ENCODE peak calls at places on chromosomes 1 and 21, in eight cellular contexts. Z is K562, J is adrenal gland, C is cardiac muscle cell, P is hepatocyte, K is A673, B is lower lobe of right lung, Q is iPS DF 6.9. S is an unnamed sample.

GRCh38 chr21:20167059-20167458 is 831.1 kb upstream of the NCAM2 start:
- DNase-seq in K (no peak), J (no peak), C (no peak), Q (no peak), P (no peak), B (no peak), Z (no peak), S (no peak)

GRCh38 chr1:13600762-13601483 is 17.3 kb downstream of the PDPN start:
- DNase-seq in J (no peak), Q (no peak), B (no peak), K (no peak), P (no peak), C (no peak), Z (no peak), S (peak)

GRCh38 chr1:110596312-110596711 is 9.8 kb downstream of the KCNA2 start:
- DNase-seq in J (no peak), P (no peak), B (no peak), C (no peak), Q (no peak), Z (no peak), K (no peak), S (no peak)

GRCh38 chr1:225824522-225824921 is 14.6 kb downstream of the EPHX1 start:
- DNase-seq in B (no peak), Q (no peak), K (no peak), C (no peak), J (peak), P (no peak), Z (no peak), S (no peak)

GRCh38 chr1:246508897-246509688 is 2.0 kb upstream of the SMYD3 start:
- DNase-seq in J (no peak), B (no peak), P (no peak), Z (no peak), C (no peak), Q (no peak), K (no peak), S (peak)

GRCh38 chr1:178862864-178863263 is 8.0 kb downstream of the ANGPTL1 start:
- DNase-seq in C (no peak), K (no peak), B (no peak), P (no peak), Q (no peak), J (no peak), Z (no peak), S (no peak)

GRCh38 chr1:38932496-38933014 is 9.1 kb downstream of the RHBDL2 start:
- DNase-seq in B (no peak), C (no peak), Q (no peak), K (no peak), Z (no peak), P (no peak), J (no peak), S (no peak)

GRCh38 chr1:209486861-209487260 is 96.7 kb upstream of the CAMK1G start:
- DNase-seq in B (no peak), Q (no peak), K (peak), C (peak), P (no peak), Z (no peak), J (no peak), S (no peak)

GRCh38 chr1:1230656-1231399 is 973 bp downstream of the SDF4 start:
- DNase-seq in Q (no peak), P (peak), J (no peak), C (peak), Z (peak), B (no peak), K (peak), S (no peak)

GRCh38 chr1:68379085-68379478 is 70.7 kb downstream of the RPE65 start:
- DNase-seq in K (peak), C (no peak), Z (no peak), P (no peak), B (no peak), J (no peak), Q (no peak), S (no peak)

GRCh38 chr1:99397029-99397428 is 132.7 kb downstream of the PLPPR4 start:
- DNase-seq in P (no peak), Z (no peak), B (no peak), J (no peak), Q (no peak), C (peak), K (no peak), S (no peak)

GRCh38 chr1:161021959-161022332 is 994 bp upstream of the F11R start:
- DNase-seq in B (no peak), K (no peak), Q (no peak), J (no peak), Z (no peak), C (no peak), P (no peak), S (no peak)

GRCh38 chr1:168636200-168636599 is 59.8 kb downstream of the XCL1 start:
- DNase-seq in P (peak), B (no peak), C (no peak), K (peak), J (no peak), Z (no peak), Q (no peak), S (no peak)

GRCh38 chr21:24594082-24594481 is 1013.2 kb downstream of the MRPL39 start:
- DNase-seq in J (no peak), K (no peak), B (no peak), Z (no peak), C (no peak), P (no peak), Q (no peak), S (no peak)

GRCh38 chr1:180192172-180192571 is 37.5 kb downstream of the QSOX1 start:
- DNase-seq in Q (no peak), J (no peak), Z (no peak), K (no peak), B (no peak), P (no peak), C (no peak), S (no peak)

GRCh38 chr1:169044296-169044695 is 62.2 kb upstream of the ATP1B1 start:
- DNase-seq in K (no peak), C (no peak), P (no peak), Q (no peak), J (no peak), Z (no peak), B (no peak), S (no peak)

GRCh38 chr1:185853739-185854138 is 119.5 kb downstream of the HMCN1 start:
- DNase-seq in K (no peak), J (no peak), C (peak), Z (no peak), B (no peak), Q (no peak), P (no peak), S (no peak)

GRCh38 chr21:38806942-38807284 is 1.2 kb downstream of the ETS2 start:
- DNase-seq in K (peak), B (no peak), Z (peak), J (no peak), Q (no peak), P (no peak), C (no peak), S (no peak)

GRCh38 chr1:46150085-46150484 is 17.7 kb upstream of the PIK3R3 start:
- DNase-seq in Z (no peak), P (no peak), C (no peak), K (no peak), Q (no peak), B (no peak), J (no peak), S (no peak)

GRCh38 chr1:87109012-87109411 is 194.6 kb downstream of the HS2ST1 start:
- DNase-seq in P (no peak), C (no peak), K (no peak), B (no peak), Q (no peak), J (no peak), Z (no peak), S (no peak)

GRCh38 chr1:219261454-219261853 is 87.8 kb downstream of the LYPLAL1 start:
- DNase-seq in Q (no peak), C (no peak), P (no peak), B (no peak), K (no peak), J (no peak), Z (no peak), S (no peak)

GRCh38 chr1:11761988-11762406 is at the start of gene C1orf167:
- DNase-seq in K (no peak), Z (peak), J (no peak), B (no peak), P (peak), Q (no peak), C (no peak), S (peak)

GRCh38 chr1:14910947-14911721 is 242.4 kb upstream of the TMEM51 start:
- DNase-seq in C (no peak), P (no peak), Q (no peak), B (no peak), Z (no peak), K (no peak), J (no peak), S (no peak)

GRCh38 chr1:179208681-179209477 is 20.6 kb downstream of the ABL2 start:
- DNase-seq in P (no peak), Z (peak), K (no peak), C (peak), J (no peak), B (no peak), Q (no peak), S (no peak)

GRCh38 chr1:171740987-171741871 is 636 bp downstream of the VAMP4 start:
- DNase-seq in Q (no peak), Z (peak), C (peak), B (peak), K (peak), J (peak), P (peak), S (peak)

GRCh38 chr1:171741872-171742576 is at the start of gene VAMP4:
- DNase-seq in C (peak), J (peak), P (peak), K (peak), Q (peak), Z (peak), B (peak), S (peak)

GRCh38 chr1:171738921-171739320 is 2.9 kb downstream of the VAMP4 start:
- DNase-seq in Q (no peak), B (no peak), K (peak), C (no peak), J (no peak), Z (no peak), P (no peak), S (no peak)

GRCh38 chr1:171739646-171740045 is 2.2 kb downstream of the VAMP4 start:
- DNase-seq in P (no peak), J (no peak), Z (no peak), C (peak), Q (no peak), K (peak), B (no peak), S (no peak)

DNA sequence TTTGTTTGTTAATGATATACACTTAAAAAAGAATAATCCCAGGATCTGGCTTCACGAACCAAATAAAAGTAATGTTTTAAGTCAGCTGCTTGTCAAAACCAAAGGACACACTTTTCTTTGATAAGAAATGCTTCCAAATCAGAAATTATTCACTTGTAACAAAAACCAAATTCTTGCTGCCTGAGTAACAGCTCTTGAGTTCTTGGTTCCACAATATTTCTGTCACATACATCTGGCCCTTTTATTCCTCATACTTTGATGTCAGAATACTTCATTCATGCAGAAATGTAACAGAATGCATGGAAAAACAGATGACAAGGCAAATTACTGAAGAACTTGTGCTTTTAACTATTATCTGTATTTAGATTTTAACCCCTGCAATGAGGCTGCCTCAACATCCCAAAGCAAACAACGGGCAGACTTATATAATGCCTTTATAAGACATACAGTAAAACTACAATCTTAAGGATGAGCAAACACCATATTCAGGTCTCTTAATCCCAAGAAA is 1.5 kb downstream of the VAMP4 start:
- DNase-seq in K (no peak), J (no peak), B (no peak), Q (no peak), C (no peak), P (no peak), Z (no peak), S (no peak)
- H3K27ac ChIP-seq in K (peak), J (no peak), B (peak), Q (no peak), C (no peak), P (no peak), Z (no peak), S (peak)

DNA sequence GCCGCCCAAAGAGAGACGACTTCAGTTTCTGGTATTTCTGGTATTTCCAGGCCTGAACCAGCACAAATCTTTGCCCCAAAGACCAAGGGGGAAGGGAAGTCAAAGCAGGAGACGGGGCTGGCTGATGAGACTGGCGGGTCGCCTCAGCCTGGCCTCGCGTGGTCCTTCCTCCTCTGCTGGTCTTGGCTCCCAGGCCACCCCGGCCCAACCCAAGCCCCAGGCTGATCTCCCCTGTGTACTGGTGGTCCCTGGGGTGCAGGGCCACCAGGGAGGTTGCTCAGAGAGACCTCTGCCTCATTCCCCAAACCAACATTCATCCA is 19.9 kb downstream of the WNT4 start:
- DNase-seq in Z (no peak), C (no peak), B (no peak), Q (no peak), J (no peak), P (no peak), K (no peak), S (no peak)
- H3K27ac ChIP-seq in Z (no peak), C (no peak), B (no peak), Q (no peak), J (no peak), P (no peak), K (no peak), S (no peak)

GRCh38 chr1:151372411-151372934 is at the start of gene SELENBP1:
- DNase-seq in K (no peak), B (peak), Z (peak), P (peak), J (peak), C (peak), Q (peak), S (peak)
- H3K27ac ChIP-seq in K (peak), B (peak), Z (peak), P (peak), J (peak), C (peak), Q (no peak), S (peak)

DNA sequence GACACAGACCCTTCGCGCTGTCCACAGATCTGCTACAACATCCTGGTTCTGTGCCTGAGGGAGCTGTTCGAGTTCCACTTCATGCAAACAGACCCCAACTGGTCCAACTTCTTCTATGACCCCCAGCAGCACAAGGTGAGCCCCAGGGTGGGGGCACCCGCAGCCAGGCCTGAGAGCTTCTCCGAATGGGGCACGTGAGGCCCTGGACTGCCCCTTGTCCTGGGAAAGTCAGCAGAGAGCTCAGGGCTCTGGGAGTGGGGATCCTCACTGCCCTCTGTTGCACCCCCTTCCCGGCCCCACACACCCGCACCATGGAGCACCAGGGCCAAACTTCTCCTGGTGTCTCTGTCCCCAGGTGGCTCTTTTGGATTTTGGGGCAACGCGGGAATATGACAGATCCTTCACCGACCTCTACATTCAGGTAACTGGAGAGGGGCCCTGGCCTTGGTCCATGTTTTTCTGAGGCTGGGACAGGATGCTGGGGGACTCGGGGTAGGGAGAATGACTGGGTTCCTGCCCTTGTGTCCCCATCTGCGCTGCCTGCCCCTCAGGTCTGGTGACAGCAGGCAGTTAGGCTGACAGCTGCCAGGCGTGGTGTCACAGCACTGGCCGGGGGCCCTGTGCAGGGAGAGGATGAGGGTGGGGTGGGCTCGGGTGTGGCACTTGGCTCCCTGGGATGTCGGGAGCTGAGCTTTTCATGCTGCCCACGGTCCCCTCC is 44.6 kb downstream of the COQ8A start:
- DNase-seq in K (no peak), Q (no peak), C (no peak), B (no peak), Z (no peak), J (no peak), P (no peak), S (no peak)
- H3K27ac ChIP-seq in K (no peak), Q (no peak), C (peak), B (no peak), Z (no peak), J (peak), P (no peak), S (no peak)

GRCh38 chr21:33419538-33420123 is 16.4 kb downstream of the IFNGR2 start:
- DNase-seq in K (no peak), Q (no peak), C (peak), Z (no peak), P (no peak), J (peak), B (peak), S (no peak)

GRCh38 chr21:33421713-33422393 is 18.6 kb downstream of the IFNGR2 start:
- DNase-seq in B (no peak), C (no peak), Z (no peak), K (no peak), Q (no peak), J (no peak), P (no peak), S (no peak)

GRCh38 chr21:33414068-33414467 is 10.9 kb downstream of the IFNGR2 start:
- DNase-seq in P (no peak), Z (no peak), Q (no peak), B (no peak), J (no peak), C (no peak), K (no peak), S (no peak)

GRCh38 chr21:33414926-33415325 is 11.7 kb downstream of the IFNGR2 start:
- DNase-seq in J (no peak), P (no peak), B (no peak), Z (no peak), C (no peak), K (no peak), Q (no peak), S (no peak)

DNA sequence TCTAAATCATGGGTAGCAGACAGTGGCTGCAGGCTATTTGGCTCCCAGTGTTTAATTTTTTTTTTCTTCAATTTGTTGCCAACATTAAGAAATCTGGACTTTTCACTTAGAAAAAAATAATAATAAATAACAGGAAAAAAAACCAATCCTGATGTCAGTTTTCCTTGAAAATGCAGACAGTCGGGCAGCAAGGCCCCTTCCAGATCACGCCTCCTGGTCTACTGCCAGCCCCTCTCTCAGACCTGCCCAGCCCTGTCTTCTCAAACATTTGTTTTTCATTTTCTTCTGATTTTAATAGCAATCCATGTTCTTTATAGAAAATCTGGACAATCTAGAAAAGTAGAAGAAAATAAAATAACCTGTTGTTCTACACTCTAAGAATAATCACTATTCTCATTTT is 15.5 kb downstream of the IFNGR2 start:
- DNase-seq in K (no peak), J (peak), P (no peak), C (peak), Z (no peak), Q (no peak), B (no peak), S (no peak)
- H3K27ac ChIP-seq in K (no peak), J (peak), P (peak), C (no peak), Z (no peak), Q (no peak), B (peak), S (no peak)

S was measured in left lung.